ENCODE peak calls at places on chromosomes 4 and X, in four cellular contexts. One of them, this sample, is unnamed. For H3K9me3 and H3K4me1, the result is how much of the 10 kb centered on the place peaks cover.

GRCh38 chrX:19183777-19184485 is 61.7 kb upstream of the ADGRG2 start:
- DNase-seq in adrenal gland: no peak
- DNase-seq in A549: no peak
- DNase-seq in HepG2: no peak
- DNase-seq in this sample: no peak

GRCh38 chr4:88610771-88611170 is 18.5 kb downstream of the HERC3 start:
- DNase-seq in adrenal gland: no peak
- DNase-seq in A549: no peak
- DNase-seq in HepG2: no peak
- DNase-seq in this sample: no peak

GRCh38 chr4:102503301-102503746 is 2.2 kb downstream of the NFKB1 start:
- DNase-seq in adrenal gland: no peak
- DNase-seq in A549: peak
- DNase-seq in HepG2: peak
- DNase-seq in this sample: peak

GRCh38 chr4:180617203-180617602 is 1626.0 kb upstream of the TENM3 start:
- DNase-seq in adrenal gland: no peak
- DNase-seq in A549: no peak
- DNase-seq in HepG2: peak
- DNase-seq in this sample: no peak

GRCh38 chr4:79576480-79576803 is 168.4 kb upstream of the GK2 start:
- DNase-seq in adrenal gland: no peak
- DNase-seq in A549: peak
- DNase-seq in HepG2: peak
- DNase-seq in this sample: no peak

GRCh38 chr4:41454393-41454792 is 83.6 kb upstream of the LIMCH1 start:
- DNase-seq in adrenal gland: no peak
- DNase-seq in A549: no peak
- DNase-seq in HepG2: no peak
- DNase-seq in this sample: no peak

GRCh38 chr4:13597604-13598003 is 29.9 kb downstream of the BOD1L1 start:
- DNase-seq in adrenal gland: no peak
- DNase-seq in A549: no peak
- DNase-seq in HepG2: no peak
- DNase-seq in this sample: no peak

GRCh38 chrX:135389717-135390116 is 32.0 kb upstream of the SMIM10L2A start:
- DNase-seq in adrenal gland: no peak
- DNase-seq in A549: peak
- DNase-seq in HepG2: peak
- DNase-seq in this sample: no peak

GRCh38 chr4:145951931-145952330 is 13.3 kb upstream of the ZNF827 start:
- DNase-seq in adrenal gland: no peak
- DNase-seq in A549: no peak
- DNase-seq in HepG2: no peak
- DNase-seq in this sample: no peak

GRCh38 chr4:131137196-131137595 is 2011.9 kb upstream of the PCDH10 start:
- DNase-seq in adrenal gland: no peak
- DNase-seq in A549: no peak
- DNase-seq in HepG2: no peak
- DNase-seq in this sample: no peak

DNA sequence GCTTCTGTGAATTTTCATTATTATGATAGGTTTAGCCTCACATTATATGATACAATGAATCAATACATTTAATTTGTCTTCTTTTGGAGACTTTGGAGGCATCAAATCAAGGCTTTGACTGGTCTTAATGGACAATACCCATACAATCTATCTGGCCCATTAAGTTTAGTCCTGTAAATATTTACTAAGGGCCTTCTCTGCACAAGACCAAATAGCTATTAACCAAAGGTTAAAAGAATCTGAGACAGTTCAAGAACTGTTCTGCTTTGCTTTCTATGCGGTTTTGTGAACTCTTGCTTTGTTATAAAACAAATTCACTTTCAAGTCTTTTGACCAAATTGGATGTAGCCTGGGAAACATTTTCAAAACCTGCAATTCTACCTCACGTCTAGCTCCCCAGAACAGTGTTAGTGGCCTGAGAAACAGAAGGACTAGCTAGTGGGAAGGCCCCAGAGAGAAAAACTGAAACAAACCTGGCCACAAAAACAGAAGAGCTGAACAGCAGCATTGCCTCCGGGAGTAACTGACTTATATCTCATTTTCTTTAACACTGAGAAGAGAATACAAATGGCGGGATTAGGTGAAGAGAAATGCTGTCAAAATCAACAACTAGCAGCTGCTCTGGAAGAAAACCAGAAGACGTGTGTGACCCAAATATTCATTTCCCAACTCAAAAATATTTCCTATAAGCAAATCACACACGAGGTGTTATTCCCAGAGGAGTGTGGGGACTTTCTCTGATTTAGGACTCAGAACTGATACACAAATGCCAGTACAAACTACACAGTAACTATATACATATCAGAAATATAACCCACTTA is 548 bp downstream of the TLR1 start:
- DNase-seq in adrenal gland: no peak
- DNase-seq in A549: no peak
- DNase-seq in HepG2: no peak
- DNase-seq in this sample: no peak
- H3K9me3 ChIP-seq in adrenal gland: under half
- H3K9me3 ChIP-seq in A549: under half
- H3K9me3 ChIP-seq in HepG2: under half
- H3K9me3 ChIP-seq in this sample: under half

GRCh38 chr4:143397335-143397734 is 60.7 kb downstream of the GAB1 start:
- DNase-seq in adrenal gland: no peak
- DNase-seq in A549: no peak
- DNase-seq in HepG2: no peak
- DNase-seq in this sample: no peak
- H3K4me1 ChIP-seq in adrenal gland: under half
- H3K4me1 ChIP-seq in A549: under half
- H3K4me1 ChIP-seq in HepG2: under half
- H3K4me1 ChIP-seq in this sample: under half

GRCh38 chr4:92254767-92255442 is 48.9 kb upstream of the GRID2 start:
- DNase-seq in adrenal gland: no peak
- DNase-seq in A549: no peak
- DNase-seq in HepG2: no peak
- DNase-seq in this sample: no peak
- H3K9me3 ChIP-seq in adrenal gland: under half
- H3K9me3 ChIP-seq in A549: under half
- H3K9me3 ChIP-seq in HepG2: half or more
- H3K9me3 ChIP-seq in this sample: under half

DNA sequence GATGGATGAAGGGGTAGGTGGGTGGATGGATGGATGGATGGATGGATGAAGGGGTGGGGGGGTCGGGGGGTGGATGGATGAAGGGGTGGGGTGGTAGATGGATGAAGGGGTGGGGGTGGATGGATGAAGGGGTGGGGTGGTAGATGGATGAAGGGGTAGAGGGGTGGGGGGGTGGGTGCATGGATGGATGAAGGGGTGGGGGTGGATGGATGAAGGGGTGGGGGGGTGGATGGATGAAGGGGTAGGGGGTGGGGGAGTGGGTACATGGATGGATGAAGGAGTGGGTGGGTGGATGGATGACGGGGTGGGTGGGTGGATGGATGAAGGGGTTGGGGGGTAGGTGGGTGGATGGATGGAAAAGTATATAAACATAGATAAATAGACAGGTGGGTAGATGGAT is 74.2 kb downstream of the PRKX start:
- DNase-seq in adrenal gland: no peak
- DNase-seq in A549: no peak
- DNase-seq in HepG2: no peak
- DNase-seq in this sample: no peak
- H3K4me1 ChIP-seq in adrenal gland: under half
- H3K4me1 ChIP-seq in A549: under half
- H3K4me1 ChIP-seq in HepG2: under half
- H3K4me1 ChIP-seq in this sample: under half

DNA sequence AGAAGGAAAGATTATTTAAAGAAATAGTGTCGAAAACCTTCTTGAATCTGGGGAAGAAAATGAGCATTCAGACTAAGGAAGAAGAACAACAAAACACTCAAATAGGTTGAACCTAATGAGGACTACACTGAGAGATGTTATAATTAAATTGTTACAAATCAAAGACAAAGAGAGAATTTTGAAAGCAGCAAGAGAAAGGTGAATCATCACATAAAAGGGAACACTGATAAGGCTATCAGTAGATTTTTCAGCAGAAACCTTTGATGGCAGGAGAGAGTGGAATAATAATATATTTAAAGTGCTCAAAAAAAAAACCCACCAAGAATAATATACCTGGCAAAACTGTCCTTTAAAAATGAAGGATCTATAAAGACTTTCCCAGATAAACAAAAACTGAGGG is 114.9 kb downstream of the AREG start:
- DNase-seq in adrenal gland: no peak
- DNase-seq in A549: no peak
- DNase-seq in HepG2: no peak
- DNase-seq in this sample: no peak
- H3K9me3 ChIP-seq in adrenal gland: under half
- H3K9me3 ChIP-seq in A549: under half
- H3K9me3 ChIP-seq in HepG2: under half
- H3K9me3 ChIP-seq in this sample: under half

GRCh38 chr4:3443750-3444309 is 2.1 kb downstream of the HGFAC start:
- DNase-seq in adrenal gland: no peak
- DNase-seq in A549: no peak
- DNase-seq in HepG2: no peak
- DNase-seq in this sample: no peak
- H3K4me1 ChIP-seq in adrenal gland: under half
- H3K4me1 ChIP-seq in A549: under half
- H3K4me1 ChIP-seq in HepG2: under half
- H3K4me1 ChIP-seq in this sample: under half

DNA sequence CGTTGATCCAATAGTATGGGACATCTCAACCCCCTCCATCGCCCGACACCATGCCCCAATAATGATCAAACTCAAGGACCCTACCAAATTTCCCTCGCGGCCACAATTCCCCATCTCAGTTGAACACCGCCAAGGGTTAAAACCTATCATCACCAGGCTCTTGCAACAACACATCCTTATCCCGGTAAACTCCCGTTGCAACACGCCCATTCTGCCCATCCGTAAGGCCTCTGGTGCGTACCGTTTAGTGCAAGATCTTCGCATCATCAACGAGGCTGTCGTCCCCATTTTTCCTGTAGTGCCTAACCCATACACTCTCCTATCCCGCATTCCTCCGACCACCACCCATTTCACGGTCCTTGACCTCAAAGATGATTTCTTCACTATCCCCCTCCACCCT is 960.5 kb downstream of the RPA4 start:
- DNase-seq in adrenal gland: no peak
- DNase-seq in A549: no peak
- DNase-seq in HepG2: no peak
- DNase-seq in this sample: no peak
- H3K9me3 ChIP-seq in adrenal gland: under half
- H3K9me3 ChIP-seq in A549: under half
- H3K9me3 ChIP-seq in HepG2: under half
- H3K9me3 ChIP-seq in this sample: under half

GRCh38 chr4:8231551-8232049 is 32.5 kb downstream of the SH3TC1 start:
- DNase-seq in adrenal gland: no peak
- DNase-seq in A549: no peak
- DNase-seq in HepG2: no peak
- DNase-seq in this sample: no peak
- H3K4me1 ChIP-seq in adrenal gland: under half
- H3K4me1 ChIP-seq in A549: under half
- H3K4me1 ChIP-seq in HepG2: under half
- H3K4me1 ChIP-seq in this sample: under half

GRCh38 chrX:48059296-48059639 is 12.2 kb downstream of the ZNF630 start:
- DNase-seq in adrenal gland: no peak
- DNase-seq in A549: no peak
- DNase-seq in HepG2: no peak
- DNase-seq in this sample: no peak

GRCh38 chrX:48064261-48064660 is 7.2 kb downstream of the ZNF630 start:
- DNase-seq in adrenal gland: no peak
- DNase-seq in A549: no peak
- DNase-seq in HepG2: no peak
- DNase-seq in this sample: no peak

DNA sequence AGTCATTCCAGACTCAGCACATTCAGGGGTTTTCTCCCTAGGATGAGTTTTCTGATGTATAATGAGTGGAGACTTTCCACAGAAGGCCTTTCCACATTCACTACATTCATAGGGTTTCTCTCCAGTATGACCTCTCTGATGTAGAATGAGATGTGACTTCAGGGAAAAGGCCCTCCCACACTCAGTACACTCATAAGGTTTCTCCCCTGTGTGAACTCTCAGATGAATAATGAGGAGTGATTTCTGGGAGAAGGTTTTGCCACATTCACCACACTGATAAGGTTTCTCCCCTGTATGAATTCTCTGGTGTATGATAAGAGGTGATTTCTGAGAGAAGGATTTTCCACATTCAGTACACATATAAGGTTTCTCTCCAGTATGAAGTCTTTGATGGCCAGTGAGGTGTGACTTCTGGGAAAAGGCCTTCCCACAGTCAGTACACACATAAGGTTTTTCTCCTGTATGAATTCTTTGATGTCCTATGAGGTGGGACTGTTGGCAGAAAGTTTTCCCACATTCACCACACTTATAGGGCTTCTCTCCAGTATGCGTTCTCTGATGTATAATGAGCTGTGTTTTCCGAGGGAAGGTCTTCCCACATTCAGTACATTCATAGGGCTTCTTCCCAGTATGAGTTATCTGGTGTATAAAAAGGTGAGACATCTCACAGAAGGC is 12.7 kb downstream of the ZNF630 start:
- DNase-seq in adrenal gland: no peak
- DNase-seq in A549: no peak
- DNase-seq in HepG2: no peak
- DNase-seq in this sample: no peak
- H3K9me3 ChIP-seq in adrenal gland: under half
- H3K9me3 ChIP-seq in A549: under half
- H3K9me3 ChIP-seq in HepG2: under half
- H3K9me3 ChIP-seq in this sample: under half

GRCh38 chrX:48918644-48919340 is at the start of gene PIM2:
- DNase-seq in adrenal gland: peak
- DNase-seq in A549: peak
- DNase-seq in HepG2: peak
- DNase-seq in this sample: peak
- H3K4me1 ChIP-seq in adrenal gland: under half
- H3K4me1 ChIP-seq in A549: under half
- H3K4me1 ChIP-seq in HepG2: under half
- H3K4me1 ChIP-seq in this sample: half or more